ENCODE peak calls at places on chromosomes 12 and 14, in seven cellular contexts. T, R, S, D, U, H and V are unnamed samples.

GRCh38 chr14:45332360-45332988 is 79.5 kb upstream of the MIS18BP1 start:
- DNase-seq in S (no peak), R (no peak), H (no peak), U (no peak), T (no peak), D (no peak), V (no peak)

GRCh38 chr12:31732926-31733548 is 4.2 kb upstream of the AMN1 start:
- DNase-seq in R (peak; percentile 83), T (peak; percentile 98), U (peak; percentile 85), S (no peak), H (peak; percentile 95), D (no peak), V (peak; percentile 91)

GRCh38 chr14:39185256-39186049 is 10.4 kb downstream of the PNN start:
- DNase-seq in T (no peak), H (no peak), U (no peak), R (no peak), S (no peak), D (no peak), V (no peak)

GRCh38 chr12:3458041-3458440 is 33.0 kb upstream of the PRMT8 start:
- DNase-seq in H (peak; percentile 23), S (no peak), R (no peak), T (no peak), U (no peak), D (no peak), V (peak; percentile 18)

GRCh38 chr14:91614187-91614586 is 104.1 kb upstream of the PPP4R3A start:
- DNase-seq in U (no peak), H (no peak), R (peak; percentile 6), S (no peak), T (no peak), D (no peak), V (no peak)

GRCh38 chr12:93287152-93287551 is 90.6 kb upstream of the NUDT4 start:
- DNase-seq in R (peak; percentile 5), D (no peak), H (no peak), S (no peak), U (no peak), T (peak; percentile 43), V (no peak)

GRCh38 chr12:104643921-104644669 is 187.3 kb downstream of the CHST11 start:
- DNase-seq in S (no peak), T (no peak), R (no peak), H (no peak), D (no peak), U (no peak), V (no peak)

GRCh38 chr14:60807971-60808370 is 73.4 kb downstream of the MNAT1 start:
- DNase-seq in T (no peak), R (peak; percentile 23), H (no peak), U (no peak), D (no peak), S (no peak), V (no peak)

GRCh38 chr12:81811778-81812125 is 52.6 kb upstream of the PPFIA2 start:
- DNase-seq in R (no peak), S (no peak), U (no peak), T (no peak), D (no peak), H (no peak), V (no peak)

GRCh38 chr14:67335781-67336180 is 23.8 kb downstream of the ATP6V1D start:
- DNase-seq in T (peak; percentile 55), D (no peak), H (peak; percentile 42), U (peak; percentile 22), R (peak; percentile 27), S (no peak), V (no peak)

GRCh38 chr12:1435044-1435443 is 159.3 kb downstream of the FBXL14 start:
- DNase-seq in H (no peak), U (no peak), R (no peak), T (no peak), D (no peak), S (no peak), V (no peak)

GRCh38 chr14:63174760-63175191 is 29.5 kb upstream of the RHOJ start:
- DNase-seq in H (peak; percentile 88), R (peak; percentile 76), S (peak; percentile 21), D (peak; percentile 44), T (peak; percentile 78), U (peak; percentile 43), V (peak; percentile 34)

GRCh38 chr14:44505588-44505987 is 1.5 kb downstream of the FSCB start:
- DNase-seq in H (no peak), T (peak; percentile 38), S (no peak), D (no peak), R (no peak), U (no peak), V (no peak)

GRCh38 chr14:31893156-31893813 is 183.8 kb upstream of the ARHGAP5 start:
- DNase-seq in T (no peak), H (no peak), D (peak; percentile 75), U (no peak), R (peak; percentile 39), S (no peak), V (no peak)

GRCh38 chr14:96225745-96226151 is 21.1 kb downstream of the BDKRB2 start:
- DNase-seq in H (no peak), D (no peak), R (peak; percentile 64), S (peak; percentile 23), T (peak; percentile 62), U (peak; percentile 58), V (peak; percentile 87)

GRCh38 chr14:103136388-103137271 is 13.4 kb downstream of the TNFAIP2 start:
- DNase-seq in T (peak; percentile 84), D (no peak), U (peak; percentile 77), R (peak; percentile 73), H (peak; percentile 75), S (no peak), V (peak; percentile 85)

GRCh38 chr12:21710944-21711343 is 53.3 kb upstream of the LDHB start:
- DNase-seq in T (no peak), H (no peak), R (no peak), U (no peak), S (no peak), D (no peak), V (no peak)

GRCh38 chr12:116263844-116264243 is 13.6 kb downstream of the MED13L start:
- DNase-seq in U (no peak), R (no peak), H (peak; percentile 49), T (peak; percentile 53), S (no peak), D (no peak), V (no peak)

GRCh38 chr12:116263431-116263830 is 14.1 kb downstream of the MED13L start:
- DNase-seq in U (no peak), S (no peak), H (no peak), R (no peak), T (no peak), D (no peak), V (no peak)

GRCh38 chr12:116265361-116266128 is 11.9 kb downstream of the MED13L start:
- DNase-seq in T (no peak), S (no peak), D (no peak), H (peak; percentile 88), R (no peak), U (no peak), V (no peak)

GRCh38 chr12:116266220-116266619 is 11.3 kb downstream of the MED13L start:
- DNase-seq in U (peak; percentile 53), R (peak; percentile 31), D (no peak), H (peak; percentile 32), S (no peak), T (peak; percentile 84), V (no peak)

DNA sequence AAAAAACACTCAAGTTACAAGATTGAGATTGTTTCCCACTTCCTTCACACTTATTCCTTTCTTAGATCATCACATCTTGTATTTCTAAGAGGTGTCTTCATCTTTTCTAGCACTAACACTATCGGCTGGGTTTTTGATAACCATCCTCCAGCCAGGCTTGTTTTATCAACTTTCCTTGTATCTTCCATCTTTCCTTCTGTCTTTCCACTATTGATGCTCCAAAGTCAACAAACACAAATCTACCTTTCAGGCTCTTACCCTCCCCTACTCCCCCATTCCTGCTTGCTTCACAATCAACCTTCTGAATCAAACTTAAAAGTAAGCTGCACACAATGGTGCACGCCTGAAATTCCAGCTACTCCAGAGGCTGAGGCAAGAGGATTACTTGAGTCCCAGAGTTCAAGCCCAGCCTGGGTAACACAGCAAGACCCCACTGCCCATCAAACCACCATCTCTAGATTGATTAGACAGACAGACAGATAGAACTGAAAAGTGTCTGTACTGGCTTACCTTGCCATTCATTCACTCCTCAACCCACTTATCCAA is 12.9 kb downstream of the MED13L start:
- DNase-seq in U (no peak), R (no peak), S (no peak), H (no peak), D (no peak), T (peak; percentile 60), V (no peak)
- H4K8ac ChIP-seq in U (no peak overlapping the region), R (no peak overlapping the region), S (no peak overlapping the region), H (no peak overlapping the region), D (no peak overlapping the region), T (no peak overlapping the region), V (no peak overlapping the region)

DNA sequence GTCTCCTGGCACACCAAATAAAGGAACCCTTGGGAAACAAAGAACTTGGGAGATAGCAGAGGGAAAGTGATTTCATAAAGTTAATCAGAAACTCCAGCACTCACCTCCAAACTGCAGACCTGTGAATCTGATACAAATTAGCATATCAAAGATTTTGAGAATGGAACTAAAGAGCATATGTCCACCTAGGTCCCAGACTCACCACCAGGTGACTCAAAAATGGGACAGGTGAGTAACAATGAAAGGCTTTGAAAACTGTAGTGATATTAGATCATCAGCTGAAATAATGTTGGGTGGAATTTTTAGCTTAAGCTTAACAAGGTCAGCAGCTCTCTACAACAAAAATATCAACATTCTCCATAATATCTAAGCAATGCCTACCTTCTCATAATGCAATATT is 214.8 kb downstream of the RERGL start:
- DNase-seq in T (no peak), R (no peak), U (no peak), S (no peak), D (no peak), H (no peak), V (no peak)
- H4K8ac ChIP-seq in T (no peak overlapping the region), R (no peak overlapping the region), U (no peak overlapping the region), S (no peak overlapping the region), D (no peak overlapping the region), H (no peak overlapping the region), V (no peak overlapping the region)

DNA sequence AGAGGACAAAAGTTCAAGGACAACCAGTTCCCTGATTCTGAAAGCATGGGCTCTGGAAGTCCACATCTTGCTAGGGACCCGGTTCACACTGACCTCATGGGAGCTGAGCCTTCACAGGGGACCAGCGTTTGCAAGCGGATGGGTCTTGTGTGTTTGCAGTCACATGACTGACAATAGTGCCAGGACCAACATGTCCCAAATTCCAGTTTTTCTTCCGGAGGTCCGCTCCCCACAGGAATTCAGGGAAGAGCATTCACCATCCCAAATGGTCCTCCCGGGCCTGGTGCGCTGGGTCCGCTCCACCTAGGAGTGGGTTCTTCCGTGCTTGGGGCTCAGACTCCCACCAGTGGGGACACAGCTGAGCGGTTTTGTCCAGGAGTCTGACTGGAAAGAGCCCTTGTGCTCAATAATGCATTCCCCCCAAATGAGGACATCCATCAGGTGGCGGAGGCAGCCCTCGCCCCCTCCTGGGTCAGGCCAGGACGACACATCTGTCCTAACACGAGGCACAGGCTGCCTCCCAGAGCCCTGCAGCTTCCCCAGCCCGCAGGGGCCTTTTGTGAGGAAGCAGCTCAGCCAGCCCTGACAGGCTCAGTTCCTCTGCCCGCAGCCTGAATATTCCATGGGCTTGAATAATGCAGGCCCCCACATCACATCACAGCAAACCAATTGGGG is 91.8 kb upstream of the BCL11B start:
- DNase-seq in D (no peak), U (no peak), H (peak; percentile 67), S (no peak), R (no peak), T (peak; percentile 65), V (peak; percentile 63)
- H4K8ac ChIP-seq in D (no peak overlapping the region), U (no peak overlapping the region), H (no peak overlapping the region), S (peak overlapping the region; percentile 28), R (no peak overlapping the region), T (no peak overlapping the region), V (no peak overlapping the region)

DNA sequence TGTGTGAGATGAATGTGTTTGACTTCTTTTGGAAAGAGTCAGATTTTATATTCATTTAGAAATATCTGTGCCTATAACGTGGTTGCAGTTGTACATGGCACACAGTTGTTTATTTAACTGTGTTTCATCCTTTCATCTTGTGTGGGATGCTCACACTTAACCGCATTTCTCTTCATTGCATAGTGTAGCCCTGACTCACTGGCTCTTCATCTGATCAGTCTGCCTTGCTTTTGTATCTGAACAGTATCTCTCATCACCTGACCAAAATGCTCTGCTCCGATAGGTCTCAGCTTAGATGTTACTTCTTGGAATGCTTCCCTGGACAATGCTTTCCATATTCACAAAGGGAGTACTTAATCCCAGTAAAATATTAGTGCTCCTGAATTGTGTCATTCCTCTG is 83.4 kb downstream of the PDE3A start:
- DNase-seq in R (peak; percentile 71), D (no peak), U (peak; percentile 66), S (no peak), H (peak; percentile 9), T (no peak), V (no peak)
- H4K8ac ChIP-seq in R (no peak overlapping the region), D (no peak overlapping the region), U (no peak overlapping the region), S (no peak overlapping the region), H (no peak overlapping the region), T (no peak overlapping the region), V (no peak overlapping the region)